ENCODE peak calls at places on chromosomes 1 and 21, in five cellular contexts. One of them, this sample, is unnamed.

GRCh38 chr21:33901421-33902288 is 13.9 kb downstream of the ATP5PO start:
- DNase-seq in RCC 7860: peak; percentile 20
- DNase-seq in CD8-positive, alpha-beta T cell: no peak
- DNase-seq in GM12865: peak; percentile 39
- DNase-seq in BJ: no peak
- DNase-seq in this sample: peak; percentile 42

GRCh38 chr1:70528591-70529333 is 117.7 kb downstream of the CTH start:
- DNase-seq in RCC 7860: no peak
- DNase-seq in CD8-positive, alpha-beta T cell: no peak
- DNase-seq in GM12865: peak; percentile 38
- DNase-seq in BJ: no peak
- DNase-seq in this sample: peak; percentile 50

GRCh38 chr1:159091547-159092397 is 15.2 kb upstream of the AIM2 start:
- DNase-seq in RCC 7860: no peak
- DNase-seq in CD8-positive, alpha-beta T cell: no peak
- DNase-seq in GM12865: no peak
- DNase-seq in BJ: no peak
- DNase-seq in this sample: no peak

GRCh38 chr1:201896951-201897391 is 8.3 kb downstream of the SHISA4 start:
- DNase-seq in RCC 7860: no peak
- DNase-seq in CD8-positive, alpha-beta T cell: no peak
- DNase-seq in GM12865: no peak
- DNase-seq in BJ: no peak
- DNase-seq in this sample: no peak

GRCh38 chr1:241591317-241591716 is 48.9 kb downstream of the CHML start:
- DNase-seq in RCC 7860: peak; percentile 61
- DNase-seq in CD8-positive, alpha-beta T cell: no peak
- DNase-seq in GM12865: no peak
- DNase-seq in BJ: peak; percentile 74
- DNase-seq in this sample: no peak

GRCh38 chr1:247494746-247495145 is 36.8 kb upstream of the OR2B11 start:
- DNase-seq in RCC 7860: no peak
- DNase-seq in CD8-positive, alpha-beta T cell: no peak
- DNase-seq in GM12865: no peak
- DNase-seq in BJ: no peak
- DNase-seq in this sample: no peak

GRCh38 chr1:110390096-110390495 is 730 bp downstream of the SLC16A4 start:
- DNase-seq in RCC 7860: peak; percentile 54
- DNase-seq in CD8-positive, alpha-beta T cell: no peak
- DNase-seq in GM12865: no peak
- DNase-seq in BJ: no peak
- DNase-seq in this sample: no peak

GRCh38 chr21:37828515-37828914 is 87.7 kb downstream of the KCNJ6 start:
- DNase-seq in RCC 7860: no peak
- DNase-seq in CD8-positive, alpha-beta T cell: no peak
- DNase-seq in GM12865: no peak
- DNase-seq in BJ: no peak
- DNase-seq in this sample: no peak

GRCh38 chr1:200483491-200484143 is 73.8 kb upstream of the ZNF281 start:
- DNase-seq in RCC 7860: peak; percentile 98
- DNase-seq in CD8-positive, alpha-beta T cell: no peak
- DNase-seq in GM12865: peak; percentile 89
- DNase-seq in BJ: peak; percentile 80
- DNase-seq in this sample: no peak

GRCh38 chr1:59427155-59427554 is 130.3 kb downstream of the FGGY start:
- DNase-seq in RCC 7860: peak; percentile 99
- DNase-seq in CD8-positive, alpha-beta T cell: no peak
- DNase-seq in GM12865: no peak
- DNase-seq in BJ: peak; percentile 26
- DNase-seq in this sample: no peak

GRCh38 chr1:40982721-40983120 is 3.2 kb downstream of the CTPS1 start:
- DNase-seq in RCC 7860: no peak
- DNase-seq in CD8-positive, alpha-beta T cell: no peak
- DNase-seq in GM12865: no peak
- DNase-seq in BJ: no peak
- DNase-seq in this sample: no peak

GRCh38 chr1:183905497-183905896 is 100.6 kb downstream of the RGL1 start:
- DNase-seq in RCC 7860: no peak
- DNase-seq in CD8-positive, alpha-beta T cell: no peak
- DNase-seq in GM12865: no peak
- DNase-seq in BJ: no peak
- DNase-seq in this sample: no peak

GRCh38 chr1:99645699-99646531 is at the start of gene PALMD:
- DNase-seq in RCC 7860: no peak
- DNase-seq in CD8-positive, alpha-beta T cell: no peak
- DNase-seq in GM12865: peak; percentile 11
- DNase-seq in BJ: no peak
- DNase-seq in this sample: peak; percentile 82

GRCh38 chr1:154404984-154405761 is at the start of gene IL6R:
- DNase-seq in RCC 7860: peak; percentile 89
- DNase-seq in CD8-positive, alpha-beta T cell: peak; percentile 78
- DNase-seq in GM12865: peak; percentile 83
- DNase-seq in BJ: peak; percentile 57
- DNase-seq in this sample: peak; percentile 67

GRCh38 chr1:59143824-59144223 is 153.1 kb upstream of the FGGY start:
- DNase-seq in RCC 7860: peak; percentile 69
- DNase-seq in CD8-positive, alpha-beta T cell: no peak
- DNase-seq in GM12865: no peak
- DNase-seq in BJ: no peak
- DNase-seq in this sample: peak; percentile 33

This sample was measured in retina.